ENCODE peak calls at places on chromosomes 11 and 22, in five cellular contexts. C is foreskin fibroblast, X is T-helper 1 cell, Z is astrocyte of the cerebellum, D is prostate gland. H is an unnamed sample.

GRCh38 chr11:66363805-66364535 is 7.6 kb downstream of the SLC29A2 start:
- DNase-seq in C (peak), Z (no peak), X (peak), D (no peak), H (peak)

GRCh38 chr11:11486002-11486401 is 133.0 kb upstream of the CSNK2A3 start:
- DNase-seq in C (no peak), Z (no peak), D (no peak), X (no peak), H (no peak)

GRCh38 chr11:126115253-126115540 is 52.5 kb upstream of the CDON start:
- DNase-seq in C (peak), X (no peak), Z (no peak), D (peak), H (no peak)

GRCh38 chr11:3119141-3119821 is 45.8 kb downstream of the OSBPL5 start:
- DNase-seq in C (no peak), D (no peak), Z (no peak), X (no peak), H (no peak)

GRCh38 chr11:82183346-82183745 is 550.3 kb downstream of the FAM181B start:
- DNase-seq in C (no peak), X (no peak), D (no peak), Z (no peak), H (no peak)

GRCh38 chr11:73321342-73322110 is 13.4 kb downstream of the ARHGEF17 start:
- DNase-seq in X (no peak), D (no peak), C (peak), Z (no peak), H (no peak)

GRCh38 chr11:11843233-11843632 is 1.5 kb downstream of the USP47 start:
- DNase-seq in C (peak), Z (no peak), D (peak), X (no peak), H (no peak)

GRCh38 chr11:70104419-70104818 is 26.3 kb downstream of the ANO1 start:
- DNase-seq in Z (no peak), C (no peak), D (no peak), X (no peak), H (no peak)

GRCh38 chr22:37566903-37567798 is 6.9 kb downstream of the CDC42EP1 start:
- DNase-seq in D (peak), C (peak), X (peak), Z (peak), H (peak)

GRCh38 chr11:12682730-12683500 is 8.7 kb downstream of the TEAD1 start:
- DNase-seq in D (no peak), Z (no peak), C (no peak), X (no peak), H (no peak)

GRCh38 chr22:26169312-26170111 is at the start of gene SEZ6L:
- DNase-seq in D (no peak), Z (no peak), C (no peak), X (no peak), H (no peak)

GRCh38 chr11:47245586-47246357 is 2.8 kb downstream of the ACP2 start:
- DNase-seq in D (no peak), Z (no peak), C (no peak), X (no peak), H (no peak)

GRCh38 chr11:111329306-111330204 is 31.2 kb downstream of the POU2AF3 start:
- DNase-seq in D (peak), C (no peak), X (no peak), Z (no peak), H (no peak)

GRCh38 chr11:121551463-121551862 is 98.7 kb upstream of the SORL1-AS1 start:
- DNase-seq in X (no peak), Z (no peak), D (no peak), C (no peak), H (no peak)

GRCh38 chr11:115345840-115346239 is 158.4 kb downstream of the CADM1 start:
- DNase-seq in D (no peak), C (no peak), X (no peak), Z (no peak), H (no peak)

GRCh38 chr22:48654492-48654891 is 1173.2 kb downstream of the BRD1 start:
- DNase-seq in D (no peak), X (no peak), C (no peak), Z (no peak), H (no peak)

GRCh38 chr11:11842426-11843008 is 745 bp downstream of the USP47 start:
- DNase-seq in D (peak), Z (no peak), C (peak), X (peak), H (peak)

GRCh38 chr11:116821050-116821918 is 1.8 kb downstream of the APOA4 start:
- DNase-seq in D (no peak), Z (no peak), X (no peak), C (no peak), H (no peak)

GRCh38 chr22:31141551-31141950 is 1.2 kb upstream of the PLA2G3 start:
- DNase-seq in D (no peak), X (no peak), Z (no peak), C (no peak), H (no peak)

GRCh38 chr11:73342633-73343032 is 33.6 kb upstream of the RELT start:
- DNase-seq in Z (no peak), D (no peak), X (no peak), C (peak), H (no peak)

GRCh38 chr11:111422494-111423249 is 43.6 kb upstream of the POU2AF1 start:
- DNase-seq in X (peak), C (peak), D (peak), Z (no peak), H (peak)

GRCh38 chr11:19398772-19399542 is 158.2 kb upstream of the E2F8 start:
- DNase-seq in D (no peak), Z (peak), X (no peak), C (peak), H (no peak)